ENCODE peak calls at places on chromosomes 1 and 21, in eight cellular contexts. One of them, this sample, is unnamed.
A peak's percentile ranks its signal among the peaks of the same experiment; 100 is the strongest.

GRCh38 chr1:34695580-34695979 is 59.3 kb upstream of the GJB5 start:
- DNase-seq in GM23248: no peak
- DNase-seq in keratinocyte: no peak
- DNase-seq in heart left ventricle: no peak
- DNase-seq in effector memory CD4-positive, alpha-beta T cell: no peak
- DNase-seq in upper lobe of right lung: no peak
- DNase-seq in cardiac muscle cell: no peak
- DNase-seq in body of pancreas: no peak
- DNase-seq in this sample: no peak

GRCh38 chr1:15741183-15741850 is 982 bp upstream of the TMEM82 start:
- DNase-seq in GM23248: peak; percentile 77
- DNase-seq in keratinocyte: no peak
- DNase-seq in heart left ventricle: peak; percentile 72
- DNase-seq in effector memory CD4-positive, alpha-beta T cell: peak; percentile 37
- DNase-seq in upper lobe of right lung: peak; percentile 91
- DNase-seq in cardiac muscle cell: peak; percentile 88
- DNase-seq in body of pancreas: peak; percentile 87
- DNase-seq in this sample: peak; percentile 83

GRCh38 chr1:186865253-186865652 is 36.5 kb downstream of the PLA2G4A start:
- DNase-seq in GM23248: no peak
- DNase-seq in keratinocyte: no peak
- DNase-seq in heart left ventricle: no peak
- DNase-seq in effector memory CD4-positive, alpha-beta T cell: no peak
- DNase-seq in upper lobe of right lung: no peak
- DNase-seq in cardiac muscle cell: no peak
- DNase-seq in body of pancreas: no peak
- DNase-seq in this sample: no peak

GRCh38 chr1:30332100-30333094 is 391.0 kb downstream of the MATN1 start:
- DNase-seq in GM23248: no peak
- DNase-seq in keratinocyte: no peak
- DNase-seq in heart left ventricle: no peak
- DNase-seq in effector memory CD4-positive, alpha-beta T cell: no peak
- DNase-seq in upper lobe of right lung: no peak
- DNase-seq in cardiac muscle cell: peak; percentile 63
- DNase-seq in body of pancreas: no peak
- DNase-seq in this sample: no peak

GRCh38 chr1:193031431-193031830 is 27.7 kb downstream of the UCHL5 start:
- DNase-seq in GM23248: peak; percentile 49
- DNase-seq in keratinocyte: no peak
- DNase-seq in heart left ventricle: no peak
- DNase-seq in effector memory CD4-positive, alpha-beta T cell: no peak
- DNase-seq in upper lobe of right lung: no peak
- DNase-seq in cardiac muscle cell: no peak
- DNase-seq in body of pancreas: no peak
- DNase-seq in this sample: no peak

GRCh38 chr1:153945795-153946621 is 510 bp downstream of the DENND4B start:
- DNase-seq in GM23248: peak; percentile 87
- DNase-seq in keratinocyte: no peak
- DNase-seq in heart left ventricle: peak; percentile 94
- DNase-seq in effector memory CD4-positive, alpha-beta T cell: peak; percentile 72
- DNase-seq in upper lobe of right lung: peak; percentile 97
- DNase-seq in cardiac muscle cell: peak; percentile 74
- DNase-seq in body of pancreas: peak; percentile 86
- DNase-seq in this sample: peak; percentile 96

GRCh38 chr1:42924249-42925131 is 34.2 kb downstream of the SLC2A1 start:
- DNase-seq in GM23248: peak; percentile 96
- DNase-seq in keratinocyte: no peak
- DNase-seq in heart left ventricle: peak; percentile 97
- DNase-seq in effector memory CD4-positive, alpha-beta T cell: peak; percentile 91
- DNase-seq in upper lobe of right lung: peak; percentile 95
- DNase-seq in cardiac muscle cell: peak; percentile 96
- DNase-seq in body of pancreas: peak; percentile 94
- DNase-seq in this sample: peak; percentile 96

GRCh38 chr21:17118638-17119384 is 394.0 kb upstream of the CXADR start:
- DNase-seq in GM23248: no peak
- DNase-seq in keratinocyte: no peak
- DNase-seq in heart left ventricle: no peak
- DNase-seq in effector memory CD4-positive, alpha-beta T cell: no peak
- DNase-seq in upper lobe of right lung: no peak
- DNase-seq in cardiac muscle cell: no peak
- DNase-seq in body of pancreas: no peak
- DNase-seq in this sample: no peak

GRCh38 chr1:33442141-33442540 is 11.2 kb upstream of the PHC2 start:
- DNase-seq in GM23248: no peak
- DNase-seq in keratinocyte: no peak
- DNase-seq in heart left ventricle: no peak
- DNase-seq in effector memory CD4-positive, alpha-beta T cell: no peak
- DNase-seq in upper lobe of right lung: no peak
- DNase-seq in cardiac muscle cell: no peak
- DNase-seq in body of pancreas: no peak
- DNase-seq in this sample: no peak

GRCh38 chr1:1306661-1307260 is 969 bp downstream of the ACAP3 start:
- DNase-seq in GM23248: peak; percentile 41
- DNase-seq in keratinocyte: no peak
- DNase-seq in heart left ventricle: no peak
- DNase-seq in effector memory CD4-positive, alpha-beta T cell: no peak
- DNase-seq in upper lobe of right lung: no peak
- DNase-seq in cardiac muscle cell: no peak
- DNase-seq in body of pancreas: no peak
- DNase-seq in this sample: no peak

GRCh38 chr1:1308756-1309524 is 543 bp downstream of the PUSL1 start:
- DNase-seq in GM23248: peak; percentile 49
- DNase-seq in keratinocyte: no peak
- DNase-seq in heart left ventricle: no peak
- DNase-seq in effector memory CD4-positive, alpha-beta T cell: no peak
- DNase-seq in upper lobe of right lung: peak; percentile 77
- DNase-seq in cardiac muscle cell: no peak
- DNase-seq in body of pancreas: peak; percentile 48
- DNase-seq in this sample: peak; percentile 66

GRCh38 chr1:1307261-1307907 is 346 bp downstream of the ACAP3 start:
- DNase-seq in GM23248: peak; percentile 67
- DNase-seq in keratinocyte: no peak
- DNase-seq in heart left ventricle: peak; percentile 72
- DNase-seq in effector memory CD4-positive, alpha-beta T cell: no peak
- DNase-seq in upper lobe of right lung: peak; percentile 83
- DNase-seq in cardiac muscle cell: peak; percentile 23
- DNase-seq in body of pancreas: peak; percentile 36
- DNase-seq in this sample: no peak

GRCh38 chr1:1309525-1310385 is 1.4 kb downstream of the PUSL1 start:
- DNase-seq in GM23248: no peak
- DNase-seq in keratinocyte: no peak
- DNase-seq in heart left ventricle: no peak
- DNase-seq in effector memory CD4-positive, alpha-beta T cell: no peak
- DNase-seq in upper lobe of right lung: no peak
- DNase-seq in cardiac muscle cell: no peak
- DNase-seq in body of pancreas: no peak
- DNase-seq in this sample: no peak

GRCh38 chr1:1307908-1308755 is at the start of the genes ACAP3 and PUSL1:
- DNase-seq in GM23248: peak; percentile 98
- DNase-seq in keratinocyte: no peak
- DNase-seq in heart left ventricle: peak; percentile 93
- DNase-seq in effector memory CD4-positive, alpha-beta T cell: peak; percentile 85
- DNase-seq in upper lobe of right lung: peak; percentile 95
- DNase-seq in cardiac muscle cell: peak; percentile 95
- DNase-seq in body of pancreas: peak; percentile 87
- DNase-seq in this sample: peak; percentile 94
- H3K4me1 ChIP-seq in GM23248: peaks cover 22% of the 10 kb centered on the region
- H3K4me1 ChIP-seq in keratinocyte: peaks cover 55% of the 10 kb centered on the region
- H3K4me1 ChIP-seq in heart left ventricle: peaks cover 47% of the 10 kb centered on the region
- H3K4me1 ChIP-seq in effector memory CD4-positive, alpha-beta T cell: peaks cover 35% of the 10 kb centered on the region
- H3K4me1 ChIP-seq in upper lobe of right lung: peaks cover 41% of the 10 kb centered on the region
- H3K4me1 ChIP-seq in cardiac muscle cell: peaks cover 18% of the 10 kb centered on the region
- H3K4me1 ChIP-seq in body of pancreas: peaks cover 51% of the 10 kb centered on the region
- H3K4me1 ChIP-seq in this sample: no peaks in the 10 kb centered on the region

GRCh38 chr1:228087771-228088251 is 5.3 kb downstream of the ARF1 start:
- DNase-seq in GM23248: peak; percentile 92
- DNase-seq in keratinocyte: no peak
- DNase-seq in heart left ventricle: peak; percentile 58
- DNase-seq in effector memory CD4-positive, alpha-beta T cell: no peak
- DNase-seq in upper lobe of right lung: peak; percentile 74
- DNase-seq in cardiac muscle cell: no peak
- DNase-seq in body of pancreas: no peak
- DNase-seq in this sample: peak; percentile 69
- H3K4me1 ChIP-seq in GM23248: peaks cover 78% of the 10 kb centered on the region
- H3K4me1 ChIP-seq in keratinocyte: peaks cover 77% of the 10 kb centered on the region
- H3K4me1 ChIP-seq in heart left ventricle: peaks cover 93% of the 10 kb centered on the region
- H3K4me1 ChIP-seq in effector memory CD4-positive, alpha-beta T cell: peaks cover 86% of the 10 kb centered on the region
- H3K4me1 ChIP-seq in upper lobe of right lung: peaks cover 91% of the 10 kb centered on the region
- H3K4me1 ChIP-seq in cardiac muscle cell: peaks cover 56% of the 10 kb centered on the region
- H3K4me1 ChIP-seq in body of pancreas: peaks cover 89% of the 10 kb centered on the region
- H3K4me1 ChIP-seq in this sample: peaks cover 2% of the 10 kb centered on the region

GRCh38 chr1:114339379-114339778 is 171.6 kb downstream of the TRIM33 start:
- DNase-seq in GM23248: no peak
- DNase-seq in keratinocyte: no peak
- DNase-seq in heart left ventricle: no peak
- DNase-seq in effector memory CD4-positive, alpha-beta T cell: no peak
- DNase-seq in upper lobe of right lung: no peak
- DNase-seq in cardiac muscle cell: no peak
- DNase-seq in body of pancreas: no peak
- DNase-seq in this sample: no peak
- H3K4me1 ChIP-seq in GM23248: no peaks in the 10 kb centered on the region
- H3K4me1 ChIP-seq in keratinocyte: peaks cover 7% of the 10 kb centered on the region
- H3K4me1 ChIP-seq in heart left ventricle: no peaks in the 10 kb centered on the region
- H3K4me1 ChIP-seq in effector memory CD4-positive, alpha-beta T cell: peaks cover 40% of the 10 kb centered on the region
- H3K4me1 ChIP-seq in upper lobe of right lung: no peaks in the 10 kb centered on the region
- H3K4me1 ChIP-seq in cardiac muscle cell: no peaks in the 10 kb centered on the region
- H3K4me1 ChIP-seq in body of pancreas: no peaks in the 10 kb centered on the region
- H3K4me1 ChIP-seq in this sample: no peaks in the 10 kb centered on the region

DNA sequence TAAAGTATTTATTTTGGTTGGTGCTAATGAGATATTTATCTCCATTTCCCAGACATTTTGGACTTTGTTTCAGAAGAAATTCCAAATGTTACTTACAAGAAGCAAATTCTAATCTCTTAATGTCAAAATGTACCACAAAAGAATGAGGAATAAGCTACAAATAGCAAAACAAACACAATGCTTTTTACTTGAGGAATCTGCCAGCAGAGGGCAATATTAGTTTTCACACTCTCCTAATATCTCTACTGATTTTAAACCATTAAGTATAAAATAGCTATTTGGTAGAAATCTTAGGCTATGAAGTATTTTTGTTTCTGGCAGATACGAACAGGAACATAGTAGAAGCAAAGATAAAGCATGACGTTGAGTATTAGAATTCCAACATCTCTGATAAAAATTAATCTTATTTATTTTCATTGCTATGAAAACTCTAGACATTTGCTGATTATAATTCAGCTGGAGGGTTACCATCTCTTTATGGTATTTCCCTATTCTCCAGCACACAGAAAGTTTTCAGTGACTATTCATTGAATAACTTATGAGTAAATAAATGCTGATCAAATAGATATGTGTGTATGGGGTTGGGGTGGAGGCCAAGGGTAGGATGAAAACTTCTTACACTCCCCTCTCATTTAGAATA is 13.4 kb upstream of the HMCN1 start:
- DNase-seq in GM23248: peak; percentile 63
- DNase-seq in keratinocyte: no peak
- DNase-seq in heart left ventricle: no peak
- DNase-seq in effector memory CD4-positive, alpha-beta T cell: no peak
- DNase-seq in upper lobe of right lung: no peak
- DNase-seq in cardiac muscle cell: peak; percentile 46
- DNase-seq in body of pancreas: no peak
- DNase-seq in this sample: no peak
- H3K4me1 ChIP-seq in GM23248: peaks cover 29% of the 10 kb centered on the region
- H3K4me1 ChIP-seq in keratinocyte: peaks cover 25% of the 10 kb centered on the region
- H3K4me1 ChIP-seq in heart left ventricle: peaks cover 7% of the 10 kb centered on the region
- H3K4me1 ChIP-seq in effector memory CD4-positive, alpha-beta T cell: no peaks in the 10 kb centered on the region
- H3K4me1 ChIP-seq in upper lobe of right lung: no peaks in the 10 kb centered on the region
- H3K4me1 ChIP-seq in cardiac muscle cell: no peaks in the 10 kb centered on the region
- H3K4me1 ChIP-seq in body of pancreas: peaks cover 4% of the 10 kb centered on the region
- H3K4me1 ChIP-seq in this sample: no peaks in the 10 kb centered on the region

DNA sequence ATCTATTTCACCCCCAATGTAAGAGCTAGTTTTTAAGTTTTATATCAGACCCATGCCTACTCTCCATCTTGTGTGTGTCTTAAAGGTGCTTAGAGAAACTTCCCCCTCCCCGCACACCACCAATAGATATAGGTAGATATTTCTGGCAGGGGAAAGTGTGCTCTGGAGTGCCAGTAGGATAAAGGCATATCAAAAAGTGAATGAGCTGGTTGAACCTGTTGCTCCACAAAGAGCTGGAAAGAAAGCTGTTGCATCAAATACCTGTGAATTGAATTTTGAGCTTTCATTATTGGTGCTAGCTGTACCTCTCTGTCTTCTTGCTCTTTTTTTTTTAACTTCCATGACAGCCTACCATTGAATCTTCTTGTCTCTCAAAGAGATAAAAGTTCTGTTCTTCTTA is 32.8 kb downstream of the ARID1A start:
- DNase-seq in GM23248: no peak
- DNase-seq in keratinocyte: no peak
- DNase-seq in heart left ventricle: no peak
- DNase-seq in effector memory CD4-positive, alpha-beta T cell: no peak
- DNase-seq in upper lobe of right lung: no peak
- DNase-seq in cardiac muscle cell: no peak
- DNase-seq in body of pancreas: no peak
- DNase-seq in this sample: no peak
- H3K4me1 ChIP-seq in GM23248: peaks cover 48% of the 10 kb centered on the region
- H3K4me1 ChIP-seq in keratinocyte: peaks cover 18% of the 10 kb centered on the region
- H3K4me1 ChIP-seq in heart left ventricle: peaks cover 84% of the 10 kb centered on the region
- H3K4me1 ChIP-seq in effector memory CD4-positive, alpha-beta T cell: peaks cover 46% of the 10 kb centered on the region
- H3K4me1 ChIP-seq in upper lobe of right lung: peaks cover 54% of the 10 kb centered on the region
- H3K4me1 ChIP-seq in cardiac muscle cell: peaks cover 52% of the 10 kb centered on the region
- H3K4me1 ChIP-seq in body of pancreas: peaks cover 41% of the 10 kb centered on the region
- H3K4me1 ChIP-seq in this sample: peaks cover 29% of the 10 kb centered on the region

GRCh38 chr21:42221581-42222345 is 2.8 kb downstream of the ABCG1 start:
- DNase-seq in GM23248: no peak
- DNase-seq in keratinocyte: no peak
- DNase-seq in heart left ventricle: peak; percentile 67
- DNase-seq in effector memory CD4-positive, alpha-beta T cell: no peak
- DNase-seq in upper lobe of right lung: peak; percentile 29
- DNase-seq in cardiac muscle cell: no peak
- DNase-seq in body of pancreas: peak; percentile 28
- DNase-seq in this sample: no peak
- H3K4me1 ChIP-seq in GM23248: no peaks in the 10 kb centered on the region
- H3K4me1 ChIP-seq in keratinocyte: peaks cover 14% of the 10 kb centered on the region
- H3K4me1 ChIP-seq in heart left ventricle: peaks cover 41% of the 10 kb centered on the region
- H3K4me1 ChIP-seq in effector memory CD4-positive, alpha-beta T cell: peaks cover 17% of the 10 kb centered on the region
- H3K4me1 ChIP-seq in upper lobe of right lung: peaks cover 28% of the 10 kb centered on the region
- H3K4me1 ChIP-seq in cardiac muscle cell: peaks cover 13% of the 10 kb centered on the region
- H3K4me1 ChIP-seq in body of pancreas: peaks cover 20% of the 10 kb centered on the region
- H3K4me1 ChIP-seq in this sample: no peaks in the 10 kb centered on the region

DNA sequence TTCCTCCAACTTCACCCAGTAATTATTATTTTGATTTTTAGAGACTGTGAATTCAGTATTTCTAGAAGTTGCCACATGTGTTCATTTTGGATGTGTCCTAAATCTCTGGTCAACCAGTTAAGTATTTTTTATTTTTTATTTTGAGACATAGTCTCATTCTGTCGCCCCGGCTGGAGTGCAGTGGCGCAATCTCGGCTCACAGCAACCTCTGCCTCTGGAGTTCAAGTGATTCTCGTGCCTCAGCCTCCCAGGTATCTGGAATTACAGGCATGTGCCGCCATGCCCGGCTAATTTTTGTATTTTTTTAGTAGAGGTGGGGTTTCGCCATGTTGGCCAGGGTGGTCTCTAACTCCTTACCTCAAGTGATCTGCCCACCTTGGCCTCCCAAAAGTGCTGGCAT is 8.0 kb downstream of the MACF1 start:
- DNase-seq in GM23248: no peak
- DNase-seq in keratinocyte: no peak
- DNase-seq in heart left ventricle: no peak
- DNase-seq in effector memory CD4-positive, alpha-beta T cell: no peak
- DNase-seq in upper lobe of right lung: no peak
- DNase-seq in cardiac muscle cell: no peak
- DNase-seq in body of pancreas: no peak
- DNase-seq in this sample: no peak
- H3K4me1 ChIP-seq in GM23248: peaks cover 38% of the 10 kb centered on the region
- H3K4me1 ChIP-seq in keratinocyte: peaks cover 46% of the 10 kb centered on the region
- H3K4me1 ChIP-seq in heart left ventricle: peaks cover 68% of the 10 kb centered on the region
- H3K4me1 ChIP-seq in effector memory CD4-positive, alpha-beta T cell: peaks cover 19% of the 10 kb centered on the region
- H3K4me1 ChIP-seq in upper lobe of right lung: peaks cover 59% of the 10 kb centered on the region
- H3K4me1 ChIP-seq in cardiac muscle cell: peaks cover 30% of the 10 kb centered on the region
- H3K4me1 ChIP-seq in body of pancreas: peaks cover 35% of the 10 kb centered on the region
- H3K4me1 ChIP-seq in this sample: peaks cover 17% of the 10 kb centered on the region